ENCODE peak calls at places on chromosomes 13 and 19, in ten cellular contexts. J is fibroblast of pulmonary artery; U is bronchial epithelial cell; Q is WTC11; D is left ventricle myocardium inferior; N is GM23338; F is activated CD8-positive, alpha-beta T cell treated with anti-CD3 and anti-CD28 coated beads for 36 hours; W is cardiac muscle cell; S is neural crest cell; B is progenitor cell of endocrine pancreas. X is an unnamed sample.

GRCh38 chr19:16605552-16605951 is 22.5 kb downstream of the MED26 start:
- DNase-seq in J (no peak), U (no peak), Q (no peak), D (peak; percentile 48), N (no peak), F (no peak), W (no peak), S (no peak), B (no peak), X (no peak)

GRCh38 chr19:920051-920857 is 3.1 kb downstream of the KISS1R start:
- DNase-seq in J (peak; percentile 30), U (no peak), Q (peak; percentile 53), D (no peak), N (peak; percentile 65), F (peak; percentile 82), W (peak; percentile 53), S (no peak), B (no peak), X (no peak)

GRCh38 chr19:39174558-39175544 is 21.9 kb upstream of the NCCRP1 start:
- DNase-seq in J (no peak), U (no peak), Q (no peak), D (no peak), N (no peak), F (no peak), W (no peak), S (no peak), B (no peak), X (no peak)

GRCh38 chr13:108957369-108958012 is 328.1 kb downstream of the MYO16 start:
- DNase-seq in J (peak; percentile 82), U (peak; percentile 92), Q (no peak), D (no peak), N (peak; percentile 22), F (no peak), W (peak; percentile 70), S (no peak), B (no peak), X (peak; percentile 85)

GRCh38 chr13:40315416-40316064 is 350.9 kb downstream of the FOXO1 start:
- DNase-seq in J (peak; percentile 62), U (peak; percentile 74), Q (no peak), D (no peak), N (no peak), F (peak; percentile 76), W (peak; percentile 40), S (no peak), B (no peak), X (peak; percentile 51)

GRCh38 chr19:345320-345879 is 804 bp upstream of the MIER2 start:
- DNase-seq in J (no peak), U (no peak), Q (no peak), D (no peak), N (no peak), F (no peak), W (no peak), S (no peak), B (no peak), X (no peak)

GRCh38 chr13:100675660-100676129 is 1.1 kb upstream of the TMTC4 start:
- DNase-seq in J (no peak), U (no peak), Q (no peak), D (no peak), N (peak; percentile 30), F (peak; percentile 31), W (no peak), S (no peak), B (no peak), X (no peak)

GRCh38 chr19:13430790-13431582 is 75.3 kb downstream of the CACNA1A start:
- DNase-seq in J (peak; percentile 66), U (peak; percentile 37), Q (peak; percentile 82), D (peak; percentile 20), N (peak; percentile 87), F (peak; percentile 73), W (peak; percentile 71), S (peak; percentile 44), B (peak; percentile 22), X (peak; percentile 72)

GRCh38 chr13:100039740-100040139 is 49.2 kb upstream of the PCCA start:
- DNase-seq in J (no peak), U (peak; percentile 46), Q (no peak), D (no peak), N (no peak), F (no peak), W (no peak), S (no peak), B (no peak), X (no peak)

GRCh38 chr19:16914421-16914820 is 25.6 kb downstream of the F2RL3 start:
- DNase-seq in J (no peak), U (no peak), Q (no peak), D (no peak), N (no peak), F (no peak), W (no peak), S (no peak), B (no peak), X (no peak)

GRCh38 chr13:106156468-106156867 is 379.0 kb downstream of the EFNB2 start:
- DNase-seq in J (peak; percentile 96), U (peak; percentile 100), Q (no peak), D (no peak), N (no peak), F (no peak), W (peak; percentile 90), S (no peak), B (no peak), X (peak; percentile 97)

GRCh38 chr13:77299587-77299986 is 27.3 kb downstream of the MYCBP2 start:
- DNase-seq in J (no peak), U (no peak), Q (no peak), D (no peak), N (no peak), F (no peak), W (no peak), S (no peak), B (no peak), X (no peak)

GRCh38 chr13:33678906-33679657 is 138.9 kb upstream of the RFC3 start:
- DNase-seq in J (peak; percentile 95), U (peak; percentile 73), Q (no peak), D (peak; percentile 29), N (peak; percentile 1), F (peak; percentile 87), W (peak; percentile 94), S (peak; percentile 4), B (no peak), X (peak; percentile 94)

GRCh38 chr13:33052446-33052845 is 36.2 kb downstream of the KL start:
- DNase-seq in J (peak; percentile 18), U (no peak), Q (no peak), D (no peak), N (no peak), F (no peak), W (peak; percentile 31), S (no peak), B (no peak), X (no peak)

DNA sequence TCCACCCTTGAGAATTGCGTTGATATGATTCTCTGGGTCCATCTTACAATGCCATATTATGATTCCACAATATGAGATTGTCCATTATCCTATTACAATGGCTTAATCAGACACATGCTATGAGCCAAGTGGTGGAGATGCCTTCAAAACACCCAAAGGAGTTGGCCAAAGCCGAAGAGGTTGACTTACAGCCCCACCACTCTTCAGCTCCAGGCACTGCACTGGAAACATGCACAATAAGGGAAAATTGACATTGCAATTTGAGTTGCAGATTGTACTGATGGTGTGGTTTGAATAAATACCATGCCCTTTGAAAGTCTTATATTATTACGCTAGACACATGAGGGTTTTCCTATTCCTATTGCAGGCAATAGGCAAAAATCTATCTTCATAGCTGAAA is 75.4 kb upstream of the TNFSF11 start:
- DNase-seq in J (no peak), U (no peak), Q (no peak), D (no peak), N (no peak), F (no peak), W (no peak), S (no peak), B (no peak), X (no peak)
- TF ChIP-seq CTCF in J (no peak), U (no peak), Q (no peak), D (no peak), N (no peak), F (no peak), W (peak; percentile 6), S (no peak), B (no peak), X (no peak)

GRCh38 chr13:60326273-60326672 is 70.7 kb upstream of the TDRD3 start:
- DNase-seq in J (no peak), U (no peak), Q (no peak), D (no peak), N (peak; percentile 55), F (no peak), W (no peak), S (no peak), B (no peak), X (no peak)
- TF ChIP-seq CTCF in J (no peak), U (no peak), Q (no peak), D (no peak), N (peak; percentile 44), F (no peak), W (no peak), S (peak; percentile 21), B (no peak), X (no peak)

GRCh38 chr13:31012285-31013024 is 80.0 kb downstream of the TEX26 start:
- DNase-seq in J (peak; percentile 58), U (peak; percentile 28), Q (no peak), D (no peak), N (peak; percentile 45), F (peak; percentile 5), W (peak; percentile 52), S (no peak), B (no peak), X (peak; percentile 50)
- TF ChIP-seq CTCF in J (peak; percentile 56), U (no peak), Q (no peak), D (no peak), N (peak; percentile 60), F (no peak), W (peak; percentile 56), S (peak; percentile 51), B (peak; percentile 34), X (peak; percentile 35)

DNA sequence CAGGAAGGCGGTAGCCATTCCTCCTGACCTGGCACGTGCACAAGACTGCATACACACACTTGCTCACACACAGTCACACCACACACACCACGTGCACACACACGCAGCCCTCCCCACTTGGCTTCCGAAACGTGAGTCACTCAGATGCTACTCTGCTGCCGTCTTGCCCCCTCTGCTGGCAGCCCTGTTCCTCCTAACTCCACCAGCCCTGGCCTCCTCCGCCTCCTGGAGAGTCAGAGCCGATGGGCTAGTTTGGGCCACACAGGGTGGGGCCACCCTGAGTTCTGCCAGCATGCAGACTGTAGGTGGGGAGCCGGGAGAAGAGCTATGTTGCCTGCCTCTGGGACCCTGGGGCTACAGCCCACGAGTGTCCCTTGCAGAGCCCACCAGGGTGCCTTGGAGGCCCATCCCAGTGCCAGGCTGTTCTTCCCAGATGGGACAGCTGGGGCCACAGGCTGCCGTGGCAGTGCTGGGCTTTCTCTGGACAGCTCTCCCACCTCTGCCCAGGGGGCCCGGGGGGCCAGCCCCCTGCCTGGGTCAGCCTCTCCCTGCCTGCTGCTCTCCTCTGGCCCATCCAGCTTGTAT is 12.1 kb downstream of the PIN1 start:
- DNase-seq in J (peak; percentile 93), U (peak; percentile 83), Q (peak; percentile 72), D (no peak), N (peak; percentile 77), F (peak; percentile 82), W (peak; percentile 92), S (peak; percentile 19), B (no peak), X (peak; percentile 80)
- TF ChIP-seq CTCF in J (peak; percentile 91), U (peak; percentile 90), Q (peak; percentile 30), D (peak; percentile 34), N (peak; percentile 59), F (no peak), W (peak; percentile 73), S (peak; percentile 53), B (peak; percentile 40), X (peak; percentile 68)